ENCODE peak calls at places on chromosomes 16 and 17, in seven cellular contexts. E is choroid plexus epithelial cell, C is HCEC 1CT, B is brain microvascular endothelial cell, U is WTC11, Z is left ventricle myocardium inferior, N is substantia nigra. Q is an unnamed sample.

GRCh38 chr17:75047398-75048098 is 523 bp downstream of the KCTD2 start:
- DNase-seq in U (peak), N (peak), E (no peak), Z (peak), C (no peak), B (no peak), Q (peak)

GRCh38 chr17:12790806-12791148 is 1.5 kb downstream of the ARHGAP44 start:
- DNase-seq in Z (no peak), N (no peak), B (no peak), U (peak), C (no peak), E (no peak), Q (no peak)

GRCh38 chr16:79997257-79997656 is 396.7 kb upstream of the MAF start:
- DNase-seq in B (no peak), N (no peak), Z (no peak), C (no peak), E (peak), U (peak), Q (peak)

GRCh38 chr16:83994087-83994486 is 26.0 kb downstream of the NECAB2 start:
- DNase-seq in U (no peak), Z (no peak), N (no peak), C (peak), E (peak), B (peak), Q (no peak)

GRCh38 chr17:39096435-39097158 is 54.8 kb downstream of the PLXDC1 start:
- DNase-seq in N (no peak), B (no peak), C (no peak), U (no peak), E (no peak), Z (peak), Q (peak)

GRCh38 chr16:20875358-20875656 is 24.9 kb downstream of the DCUN1D3 start:
- DNase-seq in N (no peak), E (no peak), U (no peak), B (no peak), C (no peak), Z (no peak), Q (peak)

GRCh38 chr17:81843713-81844326 is 9.0 kb upstream of the PPP1R27 start:
- DNase-seq in B (no peak), C (no peak), N (no peak), E (no peak), U (no peak), Z (no peak), Q (no peak)

GRCh38 chr17:79041723-79042420 is 17.9 kb downstream of the C1QTNF1 start:
- DNase-seq in E (no peak), N (no peak), Z (no peak), U (no peak), C (no peak), B (no peak), Q (no peak)

GRCh38 chr16:70579248-70579647 is 55.6 kb downstream of the SF3B3 start:
- DNase-seq in C (no peak), Z (no peak), E (no peak), B (no peak), N (no peak), U (no peak), Q (no peak)

GRCh38 chr17:67238976-67239375 is 6.0 kb downstream of the HELZ start:
- DNase-seq in C (no peak), N (no peak), U (no peak), B (no peak), Z (no peak), E (no peak), Q (no peak)

GRCh38 chr17:55432358-55433028 is 10.9 kb upstream of the MMD start:
- DNase-seq in B (no peak), C (peak), Z (no peak), N (no peak), U (no peak), E (no peak), Q (no peak)

GRCh38 chr16:3408561-3409197 is 7.7 kb downstream of the ZNF174 start:
- DNase-seq in B (no peak), N (no peak), Z (no peak), E (no peak), U (no peak), C (no peak), Q (no peak)

GRCh38 chr17:75908201-75908600 is 3.5 kb upstream of the MRPL38 start:
- DNase-seq in C (no peak), N (no peak), B (no peak), E (no peak), U (no peak), Z (peak), Q (no peak)

GRCh38 chr17:75481194-75482059 is 25.0 kb downstream of the TMEM94 start:
- DNase-seq in E (no peak), B (no peak), N (no peak), U (no peak), C (no peak), Z (no peak), Q (no peak)

GRCh38 chr16:2753523-2754020 is 1.1 kb downstream of the SRRM2 start:
- DNase-seq in Z (no peak), C (peak), E (peak), N (no peak), B (no peak), U (no peak), Q (peak)

GRCh38 chr17:44170499-44171201 is at the start of gene ASB16:
- DNase-seq in U (peak), B (no peak), N (peak), Z (peak), E (peak), C (no peak), Q (no peak)

GRCh38 chr17:59106463-59107305 is at the start of gene TRIM37:
- DNase-seq in N (peak), U (peak), B (peak), E (peak), C (peak), Z (peak), Q (peak)

GRCh38 chr17:66547170-66547865 is 244.9 kb downstream of the PRKCA start:
- DNase-seq in E (no peak), C (no peak), Z (no peak), B (no peak), U (no peak), N (no peak), Q (no peak)

GRCh38 chr16:80948886-80949502 is 57.7 kb downstream of the CMC2 start:
- DNase-seq in U (peak), C (peak), Z (peak), E (peak), B (no peak), N (no peak), Q (peak)

GRCh38 chr16:716250-716607 is 1.3 kb downstream of the METRN start:
- DNase-seq in E (peak), B (peak), N (peak), C (peak), U (peak), Z (no peak), Q (no peak)

GRCh38 chr16:14564881-14565687 is 65.0 kb downstream of the PARN start:
- DNase-seq in Z (no peak), U (no peak), C (no peak), B (no peak), N (no peak), E (peak), Q (no peak)

GRCh38 chr17:73856585-73856984 is 212.3 kb upstream of the SDK2 start:
- DNase-seq in B (no peak), C (no peak), N (no peak), Z (no peak), U (no peak), E (no peak), Q (no peak)

GRCh38 chr17:56995776-56996175 is 17.8 kb downstream of the SCPEP1 start:
- DNase-seq in E (no peak), B (no peak), N (no peak), Z (no peak), U (no peak), C (no peak), Q (no peak)

GRCh38 chr17:80413771-80414507 is 1.0 kb upstream of the ENDOV start:
- DNase-seq in U (no peak), E (no peak), C (no peak), B (no peak), Z (no peak), N (no peak), Q (no peak)

GRCh38 chr16:19374402-19374801 is 43.3 kb upstream of the TMC5 start:
- DNase-seq in E (no peak), U (no peak), N (no peak), C (no peak), B (no peak), Z (no peak), Q (no peak)

Q was measured in OCI-LY7.